ENCODE peak calls at places on chromosome 1, in seven cellular contexts. K is psoas muscle, Y is brain microvascular endothelial cell, P is endothelial cell of umbilical vein, I is breast epithelium, Z is astrocyte, B is heart right ventricle. H is an unnamed sample.

GRCh38 chr1:26345718-26346117 is 8.2 kb downstream of the CRYBG2 start:
- DNase-seq in K (no peak), Y (no peak), P (no peak), I (no peak), Z (no peak), B (no peak), H (no peak)

GRCh38 chr1:97314685-97315084 is 593.1 kb downstream of the PTBP2 start:
- DNase-seq in K (no peak), Y (no peak), P (no peak), I (no peak), Z (no peak), B (no peak), H (no peak)

GRCh38 chr1:11132571-11133293 is 33.1 kb upstream of the EXOSC10 start:
- DNase-seq in K (no peak), Y (no peak), P (no peak), I (no peak), Z (no peak), B (no peak), H (no peak)

GRCh38 chr1:93433407-93433961 is 14.4 kb upstream of the FNBP1L start:
- DNase-seq in K (no peak), Y (no peak), P (no peak), I (peak; percentile 70), Z (no peak), B (no peak), H (peak; percentile 40)

GRCh38 chr1:198258491-198258890 is 101.7 kb downstream of the NEK7 start:
- DNase-seq in K (no peak), Y (no peak), P (no peak), I (no peak), Z (peak; percentile 89), B (no peak), H (no peak)

GRCh38 chr1:201251851-201252430 is 31.4 kb upstream of the PKP1 start:
- DNase-seq in K (no peak), Y (no peak), P (no peak), I (no peak), Z (no peak), B (no peak), H (no peak)

GRCh38 chr1:156876281-156876680 is 15.6 kb downstream of the NTRK1 start:
- DNase-seq in K (peak; percentile 42), Y (no peak), P (no peak), I (no peak), Z (no peak), B (no peak), H (no peak)

GRCh38 chr1:238409947-238410346 is 519.2 kb upstream of the ZP4 start:
- DNase-seq in K (no peak), Y (peak; percentile 74), P (no peak), I (no peak), Z (peak; percentile 96), B (no peak), H (no peak)

GRCh38 chr1:64505232-64505943 is 35.5 kb downstream of the CACHD1 start:
- DNase-seq in K (peak; percentile 63), Y (no peak), P (no peak), I (no peak), Z (no peak), B (peak; percentile 48), H (peak; percentile 78)

GRCh38 chr1:245488346-245489110 is 333.7 kb downstream of the KIF26B start:
- DNase-seq in K (no peak), Y (no peak), P (no peak), I (no peak), Z (no peak), B (no peak), H (no peak)

GRCh38 chr1:211643324-211644212 is 31.9 kb downstream of the NEK2 start:
- DNase-seq in K (no peak), Y (no peak), P (peak; percentile 63), I (peak; percentile 89), Z (no peak), B (no peak), H (peak; percentile 79)

GRCh38 chr1:24929876-24930702 is at the start of gene RUNX3:
- DNase-seq in K (peak; percentile 77), Y (no peak), P (no peak), I (peak; percentile 70), Z (no peak), B (peak; percentile 70), H (peak; percentile 80)

GRCh38 chr1:235737751-235738150 is 88.2 kb upstream of the GNG4 start:
- DNase-seq in K (no peak), Y (no peak), P (no peak), I (no peak), Z (no peak), B (no peak), H (no peak)

GRCh38 chr1:31802190-31803150 is 13.4 kb downstream of the SPOCD1 start:
- DNase-seq in K (no peak), Y (no peak), P (peak; percentile 73), I (no peak), Z (no peak), B (no peak), H (no peak)

GRCh38 chr1:155181371-155182051 is 7.9 kb downstream of the TRIM46 start:
- DNase-seq in K (no peak), Y (no peak), P (no peak), I (no peak), Z (no peak), B (no peak), H (no peak)

GRCh38 chr1:152035406-152036315 is 1.1 kb downstream of the S100A11 start:
- DNase-seq in K (no peak), Y (no peak), P (peak; percentile 63), I (peak; percentile 42), Z (no peak), B (no peak), H (peak; percentile 48)

GRCh38 chr1:87336623-87337067 is 8.0 kb downstream of the LMO4 start:
- DNase-seq in K (no peak), Y (no peak), P (no peak), I (no peak), Z (no peak), B (no peak), H (no peak)

GRCh38 chr1:42586016-42586415 is 72.2 kb upstream of the PPIH start:
- DNase-seq in K (no peak), Y (no peak), P (no peak), I (no peak), Z (no peak), B (no peak), H (no peak)

GRCh38 chr1:22119626-22120468 is 23.1 kb downstream of the WNT4 start:
- DNase-seq in K (no peak), Y (no peak), P (no peak), I (no peak), Z (no peak), B (no peak), H (peak; percentile 15)

GRCh38 chr1:173009597-173009996 is 41.1 kb downstream of the TNFSF18 start:
- DNase-seq in K (no peak), Y (no peak), P (peak; percentile 57), I (no peak), Z (no peak), B (no peak), H (no peak)

GRCh38 chr1:105636052-105636451 is 1420.4 kb upstream of the PRMT6 start:
- DNase-seq in K (no peak), Y (no peak), P (no peak), I (no peak), Z (no peak), B (no peak), H (no peak)

DNA sequence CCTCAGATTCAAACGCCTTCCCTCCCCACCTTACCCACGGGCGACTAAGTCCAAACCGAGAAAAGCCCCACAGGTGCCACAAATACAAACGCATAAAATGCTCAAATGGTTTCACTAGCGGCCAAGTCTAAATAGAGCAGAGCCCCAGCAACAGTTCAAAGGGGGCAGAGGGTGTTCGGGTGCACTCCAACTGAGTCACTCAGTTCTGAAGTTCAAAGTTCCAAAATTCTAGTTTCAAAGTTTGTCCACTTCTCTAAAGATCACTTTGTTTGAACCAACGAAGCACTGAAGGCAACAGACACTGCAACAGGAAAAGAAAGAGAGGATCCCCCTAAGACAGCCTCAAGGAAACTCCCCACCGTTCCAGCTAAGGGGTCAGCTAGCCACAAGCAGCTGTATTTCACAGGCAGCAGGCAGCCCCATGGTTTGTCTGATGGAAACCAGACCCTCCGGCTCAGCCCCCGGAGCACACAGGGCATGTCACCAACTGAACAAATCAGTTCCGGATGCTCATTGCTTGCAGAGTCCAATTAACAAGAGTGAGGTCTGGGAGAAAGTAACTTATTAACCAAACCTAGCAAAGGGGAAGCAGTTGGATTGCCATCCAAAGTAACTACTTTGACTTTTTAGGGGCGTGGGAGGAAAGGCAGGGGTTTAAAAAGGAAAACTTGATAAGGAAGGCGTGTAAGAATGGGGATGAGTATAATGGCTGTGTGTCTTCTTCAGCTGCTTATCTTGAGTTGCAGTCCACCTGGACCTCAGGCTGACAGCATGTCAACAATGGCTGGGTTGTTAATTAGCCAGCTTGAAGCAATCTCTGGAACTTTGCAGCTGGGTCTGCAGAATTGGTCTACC is 1423.9 kb upstream of the PRMT6 start:
- DNase-seq in K (no peak), Y (no peak), P (no peak), I (no peak), Z (no peak), B (no peak), H (peak; percentile 43)
- H3K4me3 ChIP-seq in K (no peak overlapping the region), Y (no peak overlapping the region), P (no peak overlapping the region), I (no peak overlapping the region), Z (no peak overlapping the region), B (no peak overlapping the region), H (no peak overlapping the region)

DNA sequence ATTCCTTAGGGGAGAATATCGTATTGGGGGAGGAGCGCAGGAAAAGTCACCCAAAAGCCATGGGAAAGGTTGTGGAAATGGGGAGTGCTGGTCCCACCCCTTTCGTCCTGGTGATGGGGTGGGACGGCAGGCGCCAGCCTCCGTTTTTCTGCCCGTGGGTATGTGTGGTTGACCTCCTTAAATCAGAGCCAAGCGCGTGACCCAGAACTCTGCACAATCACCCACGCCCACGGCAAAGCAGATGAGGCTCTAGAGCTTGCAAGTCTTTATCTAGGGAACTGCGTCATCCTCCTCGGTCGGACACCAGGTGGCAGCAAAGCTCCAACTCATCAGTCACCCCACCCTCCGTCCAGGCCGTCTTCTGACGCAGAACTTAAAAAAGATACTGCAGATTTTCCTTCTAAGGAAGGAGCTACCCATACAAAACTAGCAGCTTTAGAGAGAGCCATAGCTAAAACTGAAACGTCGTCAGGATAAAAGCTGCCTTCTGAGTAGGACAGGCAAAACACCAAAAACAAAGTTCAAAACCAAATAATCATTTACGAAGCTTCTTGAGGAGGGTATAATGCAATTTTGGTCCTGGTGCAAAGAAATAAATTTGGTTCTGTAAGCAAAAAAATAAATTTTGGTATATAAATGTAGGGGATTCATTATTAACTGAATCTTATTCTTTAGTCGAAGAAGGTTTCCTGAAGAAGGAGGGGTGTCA is 62.0 kb downstream of the TBX19 start:
- DNase-seq in K (peak; percentile 90), Y (peak; percentile 88), P (peak; percentile 81), I (peak; percentile 79), Z (peak; percentile 80), B (peak; percentile 86), H (peak; percentile 86)
- TF ChIP-seq CTCF in K (peak; percentile 85), Y (peak; percentile 87), P (peak; percentile 86), I (peak; percentile 80), Z (peak; percentile 74), B (peak; percentile 84), H (peak; percentile 85)

DNA sequence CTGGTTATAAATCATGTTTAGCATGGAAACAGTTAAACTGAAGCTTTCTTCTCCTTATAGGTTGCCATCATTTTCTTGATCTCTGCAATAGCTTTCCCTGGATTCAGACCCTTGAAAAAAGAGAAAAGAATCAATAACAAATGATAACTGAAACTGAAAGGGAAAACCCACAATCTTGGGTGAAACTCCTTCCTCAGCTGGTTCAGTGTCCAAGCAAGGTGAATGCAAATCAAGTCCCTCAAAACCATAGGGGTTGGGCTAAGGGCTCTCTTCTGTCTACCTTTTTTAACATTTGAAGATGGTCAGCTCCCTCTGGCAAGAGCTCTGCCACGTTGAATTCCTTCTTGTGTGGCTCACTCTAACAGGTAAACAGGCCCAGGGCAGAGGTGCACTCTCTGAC is 7.1 kb upstream of the ATP13A2 start:
- DNase-seq in K (no peak), Y (no peak), P (no peak), I (no peak), Z (no peak), B (no peak), H (no peak)
- H3K36me3 ChIP-seq in K (peaks cover 63% of the 10 kb centered on the region), Y (peaks cover 58% of the 10 kb centered on the region), P (peaks cover 18% of the 10 kb centered on the region), I (peaks cover 6% of the 10 kb centered on the region), Z (peaks cover 37% of the 10 kb centered on the region), B (peaks cover 63% of the 10 kb centered on the region), H (peaks cover 22% of the 10 kb centered on the region)

GRCh38 chr1:183633676-183634343 is 1.8 kb downstream of the ARPC5 start:
- DNase-seq in K (no peak), Y (peak; percentile 85), P (peak; percentile 83), I (no peak), Z (peak; percentile 87), B (no peak), H (peak; percentile 22)
- H3K4me3 ChIP-seq in K (peak overlapping the region; percentile 90), Y (peak overlapping the region; percentile 97), P (peak overlapping the region; percentile 99), I (peak overlapping the region; percentile 92), Z (peak overlapping the region; percentile 90), B (peak overlapping the region; percentile 84), H (no peak overlapping the region)

H was measured in mucosa of descending colon.